ENCODE peak calls at places on chromosomes 3 and 15, in four cellular contexts. G is mammary epithelial cell, Y is HCT116, T is fibroblast of lung. O is an unnamed sample.

GRCh38 chr3:56787784-56788256 is 13.9 kb downstream of the ARHGEF3 start:
- DNase-seq in G (no peak), Y (no peak), T (no peak), O (no peak)

GRCh38 chr3:100419406-100419805 is 18.1 kb downstream of the LNP1 start:
- DNase-seq in G (no peak), Y (no peak), T (no peak), O (no peak)

GRCh38 chr3:19541284-19541683 is 392.7 kb downstream of the EFHB start:
- DNase-seq in G (no peak), Y (no peak), T (no peak), O (no peak)

GRCh38 chr3:8406479-8406878 is 95.1 kb upstream of the LMCD1 start:
- DNase-seq in G (no peak), Y (no peak), T (no peak), O (no peak)

GRCh38 chr3:23808525-23808924 is 2.8 kb downstream of the UBE2E1 start:
- DNase-seq in G (no peak), Y (no peak), T (no peak), O (no peak)

GRCh38 chr3:52827441-52827840 is 3.0 kb downstream of the ITIH4 start:
- DNase-seq in G (no peak), Y (no peak), T (peak), O (no peak)

GRCh38 chr3:141735176-141735575 is 2.9 kb upstream of the RNF7 start:
- DNase-seq in G (no peak), Y (no peak), T (no peak), O (no peak)

GRCh38 chr15:75676688-75677475 is 29.2 kb downstream of the SNX33 start:
- DNase-seq in G (no peak), Y (no peak), T (no peak), O (no peak)

GRCh38 chr3:155392138-155392537 is 98.7 kb upstream of the STRIT1 start:
- DNase-seq in G (no peak), Y (no peak), T (no peak), O (no peak)

GRCh38 chr3:62755285-62755684 is 119.9 kb downstream of the CADPS start:
- DNase-seq in G (peak), Y (no peak), T (no peak), O (peak)

GRCh38 chr3:45946875-45947274 is 3.6 kb downstream of the CXCR6 start:
- DNase-seq in G (no peak), Y (no peak), T (no peak), O (no peak)

GRCh38 chr3:57691411-57692133 is 1.3 kb downstream of the DENND6A start:
- DNase-seq in G (peak), Y (no peak), T (no peak), O (no peak)

GRCh38 chr3:178562143-178562868 is 26.1 kb downstream of the KCNMB2 start:
- DNase-seq in G (no peak), Y (no peak), T (peak), O (no peak)

GRCh38 chr3:174242311-174243041 is 616.7 kb upstream of the NAALADL2 start:
- DNase-seq in G (no peak), Y (no peak), T (peak), O (no peak)

GRCh38 chr3:174247671-174248070 is 611.5 kb upstream of the NAALADL2 start:
- DNase-seq in G (no peak), Y (no peak), T (no peak), O (no peak)

DNA sequence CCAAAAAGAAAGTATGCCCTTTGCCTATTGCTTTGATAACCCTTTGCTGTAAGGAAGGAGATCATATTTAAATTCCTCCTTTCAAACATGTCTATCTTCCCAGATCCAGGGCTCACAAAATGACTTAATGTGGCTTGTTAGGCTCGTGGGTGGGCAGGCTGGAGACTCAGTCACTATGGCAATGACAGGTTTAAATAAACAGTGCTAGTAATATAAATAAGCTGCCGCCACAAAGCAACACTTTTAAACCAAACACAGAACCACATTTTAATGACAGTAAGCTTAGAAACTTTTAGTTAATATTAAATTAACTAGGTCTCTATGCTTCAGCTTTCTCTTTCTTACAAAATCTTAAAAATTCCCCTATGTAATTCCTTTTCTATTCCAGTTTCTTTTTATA is 615.9 kb upstream of the NAALADL2 start:
- DNase-seq in G (no peak), Y (no peak), T (peak), O (no peak)
- H3K9ac ChIP-seq in G (no peak), Y (no peak), T (no peak), O (no peak)

DNA sequence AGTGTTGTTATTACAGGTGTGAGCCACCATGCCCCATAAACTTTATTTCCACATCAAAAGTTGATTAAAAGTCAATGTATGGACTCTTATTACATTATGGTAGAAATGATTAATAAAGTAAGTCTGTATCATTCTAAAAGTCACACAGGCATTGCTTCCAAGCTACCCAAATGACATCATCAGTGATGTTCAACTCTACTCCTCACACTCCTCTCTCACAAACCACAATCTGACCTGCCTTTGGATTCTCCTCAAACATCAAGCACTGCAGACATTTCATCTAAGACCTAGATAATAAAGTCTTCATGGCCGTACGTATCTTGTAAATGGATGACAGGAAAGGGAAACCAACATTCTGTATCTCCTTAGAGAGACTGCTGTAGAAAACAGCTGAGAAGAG is 68.0 kb downstream of the SMARCC1 start:
- DNase-seq in G (no peak), Y (no peak), T (peak), O (no peak)
- H3K9ac ChIP-seq in G (no peak), Y (no peak), T (no peak), O (no peak)

GRCh38 chr3:150348500-150348899 is 59.6 kb upstream of the TSC22D2 start:
- DNase-seq in G (peak), Y (peak), T (peak), O (peak)
- H3K9ac ChIP-seq in G (peak), Y (peak), T (no peak), O (peak)

GRCh38 chr3:13832130-13832529 is 47.7 kb downstream of the WNT7A start:
- DNase-seq in G (no peak), Y (no peak), T (no peak), O (no peak)
- H3K9ac ChIP-seq in G (no peak), Y (no peak), T (no peak), O (no peak)

DNA sequence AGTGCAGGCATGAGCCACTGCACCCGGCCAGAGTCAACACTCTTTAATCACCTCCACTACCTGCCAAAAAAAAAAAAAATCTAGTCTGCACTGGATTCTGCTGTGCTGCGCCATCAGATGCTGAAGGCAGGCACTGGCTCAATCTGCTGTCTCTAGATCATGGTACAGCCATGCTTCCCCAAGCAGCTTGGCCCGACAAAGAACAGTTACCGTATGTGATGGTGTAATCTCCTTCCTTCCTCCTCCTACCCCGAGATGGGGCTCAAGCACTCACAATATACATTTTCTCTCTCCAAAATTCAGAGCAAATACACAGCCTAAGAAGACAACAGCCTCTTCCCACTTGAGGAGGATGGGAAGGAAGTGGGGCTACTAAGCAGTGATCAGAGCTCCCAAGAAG is 45.1 kb downstream of the DAPK2 start:
- DNase-seq in G (no peak), Y (no peak), T (no peak), O (no peak)
- H3K9ac ChIP-seq in G (no peak), Y (no peak), T (no peak), O (no peak)

GRCh38 chr3:48431224-48432029 is 1.5 kb upstream of the PLXNB1 start:
- DNase-seq in G (no peak), Y (no peak), T (no peak), O (no peak)

GRCh38 chr3:48429416-48430358 is at the start of gene PLXNB1:
- DNase-seq in G (peak), Y (no peak), T (peak), O (peak)

GRCh38 chr3:48432411-48433371 is 2.8 kb upstream of the PLXNB1 start:
- DNase-seq in G (peak), Y (peak), T (peak), O (no peak)

GRCh38 chr3:48428863-48429415 is 947 bp downstream of the PLXNB1 start:
- DNase-seq in G (no peak), Y (no peak), T (peak), O (peak)

GRCh38 chr3:48430359-48431101 is 644 bp upstream of the PLXNB1 start:
- DNase-seq in G (no peak), Y (no peak), T (no peak), O (peak)
- H3K9ac ChIP-seq in G (peak), Y (peak), T (no peak), O (no peak)

DNA sequence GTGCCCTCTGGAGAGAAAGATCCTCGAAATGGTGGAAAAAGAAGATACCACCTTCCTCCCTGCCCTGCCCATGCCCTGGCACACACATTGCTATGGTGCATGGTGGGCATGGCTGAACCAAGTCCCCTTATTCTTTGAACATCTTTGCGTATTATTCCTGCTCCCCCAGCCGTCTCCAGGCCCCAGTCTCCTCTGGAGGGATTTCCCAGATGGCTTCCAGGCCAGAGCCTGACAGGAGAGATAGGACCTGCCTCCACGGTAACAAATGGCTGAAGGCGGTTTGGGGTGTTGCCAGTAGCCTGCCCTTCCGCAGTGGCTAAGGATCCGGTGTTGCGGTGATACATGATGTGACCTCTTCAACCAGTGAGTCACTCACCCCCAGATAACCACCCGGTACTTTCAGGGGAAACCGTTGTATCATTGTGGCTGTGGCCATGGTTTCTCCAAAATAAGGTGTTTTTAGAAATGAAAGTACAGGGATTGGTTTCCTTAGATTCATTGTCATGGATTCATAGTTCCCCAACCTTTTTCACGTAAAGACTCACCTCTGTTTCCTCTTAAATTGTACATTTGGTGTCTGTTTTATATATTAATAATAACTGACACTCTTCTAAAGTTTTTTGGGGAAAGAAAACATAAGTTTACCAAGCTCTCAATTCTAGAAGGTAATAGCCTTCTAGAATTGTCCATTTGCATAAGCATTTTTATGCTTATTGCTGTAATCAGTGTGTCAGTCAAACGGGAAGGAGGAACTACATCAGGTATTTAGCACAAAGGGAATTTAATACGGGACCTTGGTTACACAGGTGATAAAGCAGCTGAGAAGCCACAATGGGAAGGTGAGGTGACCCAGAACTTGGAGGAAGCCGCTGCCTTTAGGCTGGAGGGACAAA is 25.9 kb downstream of the SMAD3 start:
- DNase-seq in G (peak), Y (peak), T (peak), O (peak)
- H3K9ac ChIP-seq in G (peak), Y (peak), T (no peak), O (peak)

DNA sequence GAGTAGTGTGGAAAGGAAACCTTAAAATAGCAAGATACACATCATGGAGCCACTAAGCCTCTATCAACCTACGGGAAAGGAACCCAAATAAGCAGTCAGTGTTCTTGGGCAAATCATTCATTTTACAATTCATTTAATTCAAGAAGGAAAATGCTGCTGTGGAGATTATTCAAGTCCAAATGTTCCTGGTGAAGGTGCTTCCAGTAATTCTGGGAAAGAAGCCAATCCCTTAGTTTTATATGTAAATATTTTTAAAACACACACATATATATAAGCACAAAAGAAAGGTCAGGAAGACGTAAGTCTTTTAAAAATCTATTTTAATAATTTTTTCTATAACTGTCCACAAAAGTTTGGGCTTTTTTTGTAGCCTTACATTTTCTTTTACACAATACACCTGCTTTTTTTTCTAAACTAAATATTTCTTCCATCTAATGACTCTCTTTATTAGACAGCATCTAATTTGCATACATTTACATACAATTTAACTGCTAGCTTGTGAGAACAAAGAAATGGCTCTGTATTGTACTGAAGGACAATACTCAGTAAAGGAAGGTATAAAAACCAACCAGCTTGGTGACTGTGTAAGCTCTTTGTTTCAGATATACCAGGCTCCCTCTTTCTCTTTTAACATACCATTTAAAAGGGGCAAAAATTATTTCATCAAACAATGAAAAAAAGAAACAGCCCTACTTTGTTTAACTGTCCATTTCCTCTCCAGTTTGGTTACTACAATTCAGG is 269.5 kb downstream of the ZBTB20 start:
- DNase-seq in G (no peak), Y (no peak), T (no peak), O (no peak)
- H3K9ac ChIP-seq in G (no peak), Y (peak), T (no peak), O (no peak)